ENCODE peak calls at places on chromosomes 4 and X, in six cellular contexts. A is breast epithelium, H is HepG2, F is body of pancreas, V is A549, T is spleen. Q is an unnamed sample.

GRCh38 chrX:128365523-128365922 is 313.3 kb upstream of the ACTRT1 start:
- DNase-seq in A (no peak), H (peak), F (no peak), V (peak), T (no peak), Q (no peak)

GRCh38 chrX:21926527-21927278 is 13.8 kb upstream of the SMS start:
- DNase-seq in A (no peak), H (peak), F (no peak), V (peak), T (no peak), Q (no peak)

GRCh38 chr4:85548116-85548515 is 73.2 kb downstream of the ARHGAP24 start:
- DNase-seq in A (no peak), H (no peak), F (no peak), V (peak), T (no peak), Q (no peak)

GRCh38 chr4:37322122-37322521 is 77.6 kb downstream of the NWD2 start:
- DNase-seq in A (no peak), H (no peak), F (no peak), V (no peak), T (no peak), Q (no peak)

GRCh38 chrX:154082396-154083133 is 15.0 kb downstream of the MECP2 start:
- DNase-seq in A (no peak), H (no peak), F (no peak), V (peak), T (no peak), Q (no peak)

GRCh38 chr4:16001484-16001858 is 38.5 kb upstream of the FGFBP2 start:
- DNase-seq in A (peak), H (peak), F (peak), V (peak), T (no peak), Q (peak)

GRCh38 chr4:31370866-31371465 is 650.8 kb downstream of the PCDH7 start:
- DNase-seq in A (no peak), H (peak), F (no peak), V (peak), T (no peak), Q (peak)

GRCh38 chr4:101229116-101229515 is 118.2 kb downstream of the PPP3CA start:
- DNase-seq in A (no peak), H (no peak), F (no peak), V (no peak), T (no peak), Q (no peak)

GRCh38 chr4:30600246-30600645 is 119.9 kb upstream of the PCDH7 start:
- DNase-seq in A (no peak), H (no peak), F (no peak), V (no peak), T (no peak), Q (no peak)

GRCh38 chrX:103063191-103063845 is 653 bp downstream of the BEX1 start:
- DNase-seq in A (no peak), H (peak), F (peak), V (no peak), T (no peak), Q (peak)

GRCh38 chr4:73485085-73485484 is 3.5 kb downstream of the AFM start:
- DNase-seq in A (no peak), H (no peak), F (no peak), V (no peak), T (no peak), Q (no peak)

GRCh38 chrX:143648705-143649104 is 12.8 kb upstream of the SLITRK4 start:
- DNase-seq in A (no peak), H (no peak), F (no peak), V (no peak), T (no peak), Q (no peak)

GRCh38 chr4:144910753-144911152 is 187.2 kb downstream of the ANAPC10 start:
- DNase-seq in A (no peak), H (no peak), F (no peak), V (no peak), T (no peak), Q (no peak)

GRCh38 chrX:20263474-20263873 is 3.2 kb downstream of the RPS6KA3 start:
- DNase-seq in A (no peak), H (no peak), F (no peak), V (peak), T (no peak), Q (peak)

GRCh38 chr4:31674313-31674947 is 954.3 kb downstream of the PCDH7 start:
- DNase-seq in A (no peak), H (no peak), F (no peak), V (no peak), T (no peak), Q (peak)

GRCh38 chr4:147855670-147856069 is 123.8 kb downstream of the ARHGAP10 start:
- DNase-seq in A (no peak), H (no peak), F (no peak), V (no peak), T (no peak), Q (no peak)

GRCh38 chr4:1348014-1348513 is 1.1 kb downstream of the UVSSA start:
- DNase-seq in A (no peak), H (no peak), F (no peak), V (no peak), T (peak), Q (peak)

GRCh38 chr4:1347410-1347864 is 429 bp downstream of the UVSSA start:
- DNase-seq in A (peak), H (peak), F (peak), V (peak), T (peak), Q (peak)

GRCh38 chr4:1344696-1345095 is 2.3 kb upstream of the UVSSA start:
- DNase-seq in A (no peak), H (no peak), F (no peak), V (no peak), T (peak), Q (no peak)

GRCh38 chr4:1346781-1347409 is at the start of gene UVSSA:
- DNase-seq in A (peak), H (peak), F (peak), V (peak), T (peak), Q (peak)

GRCh38 chr4:1345905-1346780 is 865 bp upstream of the UVSSA start:
- DNase-seq in A (peak), H (peak), F (peak), V (peak), T (peak), Q (peak)
- TF ChIP-seq POLR2A in A (no peak), H (no peak), F (no peak), V (peak), T (no peak), Q (no peak)

GRCh38 chr4:128061566-128062536 is 739 bp downstream of the LARP1B start:
- DNase-seq in A (peak), H (peak), F (peak), V (peak), T (peak), Q (peak)
- TF ChIP-seq POLR2A in A (no peak), H (peak), F (peak), V (no peak), T (no peak), Q (peak)

GRCh38 chr4:112287258-112287873 is 1.7 kb upstream of the TIFA start:
- DNase-seq in A (no peak), H (no peak), F (no peak), V (no peak), T (no peak), Q (no peak)

GRCh38 chr4:112282860-112283667 is 2.6 kb downstream of the TIFA start:
- DNase-seq in A (no peak), H (peak), F (no peak), V (no peak), T (no peak), Q (no peak)

GRCh38 chr4:112284662-112285411 is 867 bp downstream of the TIFA start:
- DNase-seq in A (peak), H (no peak), F (peak), V (no peak), T (peak), Q (no peak)

GRCh38 chr4:112280657-112281056 is 5.0 kb downstream of the TIFA start:
- DNase-seq in A (no peak), H (no peak), F (no peak), V (no peak), T (no peak), Q (no peak)

DNA sequence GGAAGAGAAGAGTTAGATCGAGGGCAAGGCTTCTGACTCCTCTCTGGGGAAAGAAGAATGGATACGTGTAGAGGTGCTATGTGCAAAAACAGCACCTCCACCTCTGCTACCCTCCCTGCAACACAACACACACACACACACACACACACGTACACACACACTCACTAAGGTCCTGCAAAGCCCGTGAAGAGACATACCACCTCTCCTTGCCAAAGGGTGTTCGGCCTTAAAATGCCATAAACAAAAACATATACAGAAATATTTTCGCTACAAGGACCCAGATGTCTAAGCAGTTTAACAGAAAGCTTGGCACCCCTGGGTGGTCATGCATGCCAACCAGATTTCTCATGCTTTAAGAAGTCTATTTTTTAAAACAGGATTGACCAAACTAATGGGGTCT is 1.5 kb downstream of the TIFA start:
- DNase-seq in A (no peak), H (no peak), F (no peak), V (no peak), T (no peak), Q (no peak)
- TF ChIP-seq POLR2A in A (no peak), H (no peak), F (no peak), V (no peak), T (no peak), Q (no peak)

GRCh38 chr4:69830529-69831269 is 29.2 kb downstream of the SULT1E1 start:
- DNase-seq in A (no peak), H (peak), F (peak), V (peak), T (peak), Q (peak)

GRCh38 chr4:69831646-69832325 is 28.2 kb downstream of the SULT1E1 start:
- DNase-seq in A (no peak), H (peak), F (no peak), V (no peak), T (peak), Q (peak)

GRCh38 chr4:69831270-69831627 is 28.7 kb downstream of the SULT1E1 start:
- DNase-seq in A (no peak), H (no peak), F (no peak), V (no peak), T (peak), Q (no peak)

GRCh38 chr4:69828828-69829227 is 31.1 kb downstream of the SULT1E1 start:
- DNase-seq in A (no peak), H (no peak), F (no peak), V (no peak), T (no peak), Q (no peak)

DNA sequence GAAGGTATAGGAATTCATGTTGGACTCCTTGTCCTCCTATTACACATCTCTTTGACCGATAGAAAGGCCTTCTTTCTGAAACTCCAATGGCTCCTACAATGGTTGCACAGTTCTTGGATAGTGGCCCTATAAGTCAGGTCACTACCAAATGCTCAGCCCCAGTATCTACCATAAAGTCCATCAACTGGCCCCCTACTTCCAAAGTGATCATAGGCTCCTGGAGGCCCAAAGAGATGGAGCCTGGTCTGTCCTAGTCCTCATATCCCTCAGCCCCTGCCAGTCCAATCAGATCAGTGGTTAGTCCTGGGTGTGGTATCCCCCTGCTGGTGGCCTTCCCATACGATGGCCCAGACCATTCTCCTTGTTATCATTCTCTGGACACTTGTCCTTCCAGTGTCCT is 30.3 kb downstream of the SULT1E1 start:
- DNase-seq in A (no peak), H (no peak), F (no peak), V (no peak), T (peak), Q (peak)
- TF ChIP-seq POLR2A in A (no peak), H (no peak), F (no peak), V (no peak), T (no peak), Q (no peak)

DNA sequence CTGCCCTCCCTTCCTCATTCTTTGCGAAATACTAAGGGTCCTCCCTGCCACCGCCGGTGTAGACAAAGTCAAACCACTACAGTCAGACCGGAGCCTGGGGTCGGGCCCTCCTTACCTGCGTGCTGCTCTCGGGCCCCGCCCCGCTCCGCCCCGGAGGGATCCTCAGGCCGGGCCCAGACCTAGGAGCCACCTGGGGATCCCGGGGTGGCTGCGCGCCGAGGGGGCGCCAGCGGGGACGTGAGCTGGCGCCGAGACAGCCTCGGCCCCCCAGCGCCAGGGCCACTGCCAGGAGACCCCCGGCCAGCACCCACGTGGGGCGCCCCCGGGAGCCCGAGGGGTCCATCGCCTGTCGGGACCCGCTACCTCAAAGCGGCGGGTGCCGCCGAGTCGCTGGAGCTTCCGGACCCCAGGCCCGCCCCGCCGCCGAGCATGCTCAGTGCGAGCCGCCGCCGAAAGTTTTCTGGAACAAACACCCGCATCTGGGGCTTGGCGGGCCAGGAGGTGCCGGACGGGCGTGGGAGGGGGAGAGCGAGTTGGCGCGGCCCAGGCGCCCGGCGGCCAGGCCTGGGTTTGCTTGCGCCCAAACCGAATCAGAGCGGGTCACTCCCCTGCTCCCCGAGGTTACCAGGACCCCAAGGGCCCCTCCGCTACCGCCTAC is at the start of gene EVC2:
- DNase-seq in A (peak), H (no peak), F (peak), V (peak), T (no peak), Q (no peak)
- TF ChIP-seq POLR2A in A (no peak), H (no peak), F (peak), V (peak), T (no peak), Q (no peak)

GRCh38 chr4:54091637-54092404 is 8.1 kb upstream of the GSX2 start:
- DNase-seq in A (peak), H (peak), F (peak), V (peak), T (peak), Q (peak)
- TF ChIP-seq POLR2A in A (no peak), H (peak), F (no peak), V (peak), T (no peak), Q (no peak)

DNA sequence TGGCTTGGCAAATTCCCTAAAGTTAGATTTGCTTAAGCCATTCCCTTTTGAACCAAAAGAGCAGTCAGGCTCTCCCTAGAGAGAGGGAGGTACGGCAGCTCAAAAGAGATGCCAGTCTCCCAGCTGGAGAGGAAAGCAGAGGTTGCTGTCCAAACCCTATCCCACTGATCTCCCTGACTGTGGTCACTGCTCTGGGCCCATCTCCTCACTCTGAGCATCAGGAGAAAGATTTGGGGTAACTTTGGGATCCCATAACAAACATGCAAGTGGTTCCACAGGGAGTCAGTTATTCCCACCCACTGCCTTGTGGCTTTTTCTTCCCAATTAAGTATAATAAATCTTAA is 17.1 kb downstream of the ACSL1 start:
- DNase-seq in A (no peak), H (no peak), F (no peak), V (no peak), T (no peak), Q (no peak)
- TF ChIP-seq POLR2A in A (no peak), H (no peak), F (no peak), V (no peak), T (no peak), Q (no peak)

GRCh38 chr4:41939016-41939623 is 3.9 kb downstream of the TMEM33 start:
- DNase-seq in A (no peak), H (peak), F (no peak), V (no peak), T (no peak), Q (peak)

GRCh38 chr4:41932988-41933387 is 2.2 kb upstream of the TMEM33 start:
- DNase-seq in A (no peak), H (no peak), F (no peak), V (no peak), T (no peak), Q (no peak)

GRCh38 chr4:41933997-41934812 is 1.0 kb upstream of the TMEM33 start:
- DNase-seq in A (no peak), H (peak), F (no peak), V (peak), T (no peak), Q (peak)

GRCh38 chr4:41935652-41936021 is 408 bp downstream of the TMEM33 start:
- DNase-seq in A (no peak), H (peak), F (no peak), V (peak), T (no peak), Q (peak)

GRCh38 chr4:41934813-41935651 is at the start of gene TMEM33:
- DNase-seq in A (peak), H (peak), F (peak), V (peak), T (peak), Q (peak)
- TF ChIP-seq POLR2A in A (peak), H (peak), F (peak), V (peak), T (peak), Q (peak)

Q was measured in erythroblast.